ENCODE peak calls at places on chromosomes 7 and 10, in six cellular contexts. J is A549, S is left ventricle myocardium inferior, V is IMR-90, G is prostate gland, H is astrocyte of the spinal cord. K is an unnamed sample.

GRCh38 chr10:80599424-80599847 is 61.7 kb downstream of the SH2D4B start:
- DNase-seq in J (peak; percentile 49), S (peak; percentile 36), V (peak; percentile 22), G (no peak), H (peak; percentile 22), K (peak; percentile 23)

GRCh38 chr7:73436031-73436929 is 2.7 kb downstream of the FZD9 start:
- DNase-seq in J (peak; percentile 46), S (no peak), V (no peak), G (no peak), H (peak; percentile 28), K (no peak)

GRCh38 chr10:114389429-114389828 is 14.9 kb downstream of the AFAP1L2 start:
- DNase-seq in J (peak; percentile 74), S (no peak), V (peak; percentile 52), G (no peak), H (peak; percentile 83), K (no peak)

GRCh38 chr7:133155121-133155520 is 73.2 kb upstream of the CHCHD3 start:
- DNase-seq in J (no peak), S (no peak), V (no peak), G (no peak), H (no peak), K (no peak)

GRCh38 chr10:13213163-13213562 is 21.0 kb downstream of the UCMA start:
- DNase-seq in J (no peak), S (no peak), V (no peak), G (no peak), H (no peak), K (no peak)

GRCh38 chr10:69751216-69751615 is 50.5 kb upstream of the COL13A1 start:
- DNase-seq in J (no peak), S (no peak), V (no peak), G (no peak), H (no peak), K (no peak)

GRCh38 chr10:51718804-51719291 is 19.5 kb upstream of the CSTF2T start:
- DNase-seq in J (no peak), S (no peak), V (peak; percentile 92), G (no peak), H (no peak), K (no peak)

GRCh38 chr10:66982792-66983481 is 57.1 kb downstream of the LRRTM3 start:
- DNase-seq in J (no peak), S (no peak), V (no peak), G (no peak), H (no peak), K (no peak)

GRCh38 chr10:105585753-105586152 is 944.7 kb downstream of the SORCS3 start:
- DNase-seq in J (no peak), S (no peak), V (peak; percentile 82), G (no peak), H (peak; percentile 13), K (no peak)

GRCh38 chr7:42677751-42678231 is 234.1 kb downstream of the C7orf25 start:
- DNase-seq in J (no peak), S (no peak), V (peak; percentile 43), G (peak; percentile 6), H (peak; percentile 94), K (no peak)

GRCh38 chr10:36766921-36767320 is 358.5 kb upstream of the ANKRD30A start:
- DNase-seq in J (no peak), S (no peak), V (no peak), G (no peak), H (no peak), K (no peak)

GRCh38 chr10:113171662-113172061 is 221.6 kb downstream of the TCF7L2 start:
- DNase-seq in J (no peak), S (no peak), V (no peak), G (no peak), H (no peak), K (no peak)

GRCh38 chr7:1885465-1886226 is 215.6 kb downstream of the ELFN1 start:
- DNase-seq in J (no peak), S (no peak), V (no peak), G (no peak), H (no peak), K (no peak)

GRCh38 chr10:17742918-17743317 is 9.1 kb upstream of the TMEM236 start:
- DNase-seq in J (peak; percentile 50), S (peak; percentile 45), V (peak; percentile 60), G (peak; percentile 20), H (peak; percentile 55), K (no peak)

GRCh38 chr7:24665564-24666294 is 91.5 kb downstream of the GSDME start:
- DNase-seq in J (peak; percentile 32), S (no peak), V (peak; percentile 58), G (peak; percentile 29), H (peak; percentile 59), K (peak; percentile 17)

GRCh38 chr10:132704008-132704814 is 81.7 kb downstream of the NKX6-2 start:
- DNase-seq in J (no peak), S (peak; percentile 9), V (no peak), G (no peak), H (no peak), K (no peak)

GRCh38 chr10:22633106-22633505 is 81.3 kb downstream of the PIP4K2A start:
- DNase-seq in J (no peak), S (no peak), V (no peak), G (no peak), H (no peak), K (peak; percentile 69)

GRCh38 chr10:43124094-43124521 is 14.1 kb upstream of the CSGALNACT2 start:
- DNase-seq in J (no peak), S (no peak), V (no peak), G (no peak), H (no peak), K (no peak)

GRCh38 chr10:66931340-66931948 is 5.6 kb downstream of the LRRTM3 start:
- DNase-seq in J (peak; percentile 8), S (no peak), V (peak; percentile 77), G (peak; percentile 8), H (peak; percentile 68), K (no peak)

GRCh38 chr10:31836569-31837406 is 91.8 kb downstream of the ARHGAP12 start:
- DNase-seq in J (peak; percentile 36), S (no peak), V (peak; percentile 48), G (no peak), H (peak; percentile 48), K (no peak)

GRCh38 chr10:100186813-100187212 is 984 bp upstream of the ERLIN1 start:
- DNase-seq in J (no peak), S (no peak), V (no peak), G (no peak), H (no peak), K (no peak)

GRCh38 chr7:29606830-29607229 is 43.2 kb downstream of the PRR15 start:
- DNase-seq in J (no peak), S (no peak), V (no peak), G (no peak), H (no peak), K (no peak)

GRCh38 chr10:117609095-117609821 is 66.7 kb downstream of the EMX2 start:
- DNase-seq in J (peak; percentile 50), S (peak; percentile 21), V (peak; percentile 2), G (no peak), H (peak; percentile 53), K (no peak)

GRCh38 chr7:92836489-92837213 is at the start of gene CDK6:
- DNase-seq in J (peak; percentile 56), S (peak; percentile 64), V (peak; percentile 70), G (peak; percentile 51), H (peak; percentile 73), K (no peak)

DNA sequence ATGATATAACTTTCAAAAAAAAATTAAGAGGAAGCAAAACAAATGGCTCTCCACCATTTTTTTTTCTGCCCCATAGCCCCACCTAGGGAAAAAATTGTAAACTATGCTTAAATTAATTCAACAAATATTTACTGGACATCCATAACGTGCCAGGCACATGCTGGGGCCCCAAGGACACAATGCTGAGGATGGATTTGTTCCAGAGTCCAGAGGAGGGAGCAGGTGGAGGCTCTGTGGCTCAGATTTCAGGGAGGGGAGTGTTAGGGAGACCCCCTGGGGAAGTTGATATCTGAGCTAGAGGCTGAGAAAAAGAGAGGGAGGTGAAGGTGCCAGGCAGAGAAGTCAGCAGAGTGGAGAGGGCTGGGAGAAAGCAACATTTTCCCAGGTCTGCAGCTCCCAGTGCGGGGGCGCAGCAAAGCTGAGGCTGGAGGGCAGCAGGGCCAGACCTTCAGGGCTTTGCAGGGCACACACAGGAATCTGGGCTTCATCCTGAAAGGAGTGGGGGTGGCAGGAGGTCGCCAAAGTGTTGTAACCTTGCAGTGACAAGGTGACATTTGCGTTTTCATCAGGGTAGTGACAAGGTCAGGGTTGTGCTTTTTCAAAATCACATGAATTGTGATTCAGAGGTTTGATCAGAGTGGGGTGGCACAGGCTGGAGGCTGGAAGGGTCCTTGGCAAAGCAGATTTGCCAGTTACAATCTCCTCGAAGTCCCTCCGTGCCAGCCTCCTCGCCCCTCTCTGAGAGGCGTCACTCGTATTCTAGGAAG is 261.6 kb downstream of the WDR11 start:
- DNase-seq in J (no peak), S (no peak), V (no peak), G (no peak), H (no peak), K (no peak)
- TF ChIP-seq CTCF in J (no peak), S (no peak), V (no peak), G (no peak), H (no peak), K (peak; percentile 4)

GRCh38 chr10:87803328-87803727 is 14.7 kb downstream of the ATAD1 start:
- DNase-seq in J (no peak), S (no peak), V (no peak), G (no peak), H (no peak), K (no peak)
- H3K4me3 ChIP-seq in J (no peak overlapping the region), S (peak overlapping the region; percentile 29), V (no peak overlapping the region), G (no peak overlapping the region), H (no peak overlapping the region), K (no peak overlapping the region)

GRCh38 chr10:86684305-86684704 is 16.0 kb downstream of the LDB3 start:
- DNase-seq in J (no peak), S (peak; percentile 71), V (peak; percentile 35), G (no peak), H (no peak), K (no peak)
- TF ChIP-seq CTCF in J (peak; percentile 34), S (peak; percentile 69), V (peak; percentile 79), G (peak; percentile 44), H (peak; percentile 39), K (peak; percentile 19)

GRCh38 chr10:78218833-78219490 is 185.3 kb downstream of the RPS24 start:
- DNase-seq in J (no peak), S (no peak), V (no peak), G (no peak), H (no peak), K (no peak)
- H3K4me3 ChIP-seq in J (no peak overlapping the region), S (no peak overlapping the region), V (no peak overlapping the region), G (no peak overlapping the region), H (no peak overlapping the region), K (no peak overlapping the region)

K was measured in LNCaP clone FGC.